ENCODE peak calls at places on chromosomes 4 and X, in ten cellular contexts. S, O, D, E, C, I, Z, G, A and U are unnamed samples.
A peak's percentile ranks its signal among the peaks of the same experiment; 100 is the strongest.

GRCh38 chr4:3769642-3770184 is 3.5 kb downstream of the ADRA2C start:
- DNase-seq in I (no peak), A (no peak), O (no peak), D (no peak), S (no peak), C (peak; percentile 32), E (no peak), Z (no peak), G (no peak), U (no peak)

GRCh38 chr4:128565565-128566186 is 243.8 kb upstream of the JADE1 start:
- DNase-seq in Z (peak; percentile 69), G (no peak), D (peak; percentile 46), I (peak; percentile 30), O (peak; percentile 49), C (peak; percentile 70), S (peak; percentile 52), A (peak; percentile 46), E (no peak), U (peak; percentile 69)

GRCh38 chr4:84031401-84031800 is 467.7 kb downstream of the NKX6-1 start:
- DNase-seq in C (no peak), S (no peak), E (no peak), O (no peak), A (no peak), Z (no peak), D (no peak), I (no peak), G (no peak), U (no peak)

GRCh38 chr4:163610642-163611041 is 116.2 kb downstream of the TMA16 start:
- DNase-seq in C (no peak), G (no peak), S (no peak), E (no peak), I (no peak), D (no peak), Z (no peak), O (no peak), A (no peak), U (no peak)

GRCh38 chrX:40072246-40072645 is 25.5 kb downstream of the BCOR start:
- DNase-seq in G (no peak), D (no peak), S (no peak), E (no peak), C (no peak), A (no peak), O (no peak), Z (no peak), I (no peak), U (no peak)

GRCh38 chr4:80240976-80241375 is 25.5 kb upstream of the FGF5 start:
- DNase-seq in C (no peak), G (peak; percentile 48), Z (no peak), S (no peak), A (no peak), D (no peak), E (no peak), O (no peak), I (no peak), U (no peak)

GRCh38 chr4:102037566-102037965 is 247.0 kb downstream of the BANK1 start:
- DNase-seq in Z (no peak), D (no peak), E (no peak), G (no peak), I (no peak), A (no peak), S (no peak), C (no peak), O (no peak), U (no peak)

GRCh38 chr4:130187587-130187986 is 1091.6 kb downstream of the C4orf33 start:
- DNase-seq in D (no peak), O (no peak), E (no peak), G (no peak), A (no peak), C (no peak), Z (no peak), I (no peak), S (no peak), U (no peak)

GRCh38 chr4:182494103-182494502 is 250.9 kb downstream of the TENM3 start:
- DNase-seq in A (no peak), O (no peak), G (no peak), I (no peak), D (no peak), C (no peak), S (no peak), E (no peak), Z (no peak), U (no peak)

GRCh38 chrX:13001097-13001496 is 26.2 kb downstream of the TMSB4X start:
- DNase-seq in S (no peak), E (no peak), A (peak; percentile 92), Z (no peak), I (no peak), G (no peak), D (no peak), C (no peak), O (no peak), U (no peak)

GRCh38 chrX:138708268-138708667 is 3.2 kb downstream of the FGF13 start:
- DNase-seq in A (no peak), O (no peak), Z (no peak), S (no peak), G (no peak), C (no peak), D (no peak), I (no peak), E (no peak), U (peak; percentile 58)

GRCh38 chr4:66575024-66575696 is 904.9 kb upstream of the EPHA5 start:
- DNase-seq in G (peak; percentile 62), Z (peak; percentile 95), A (peak; percentile 98), I (peak; percentile 29), E (no peak), S (no peak), C (no peak), O (no peak), D (no peak), U (no peak)

GRCh38 chrX:108439434-108439883 is at the start of gene COL4A5:
- DNase-seq in Z (peak; percentile 95), C (no peak), O (peak; percentile 62), G (peak; percentile 80), E (peak; percentile 26), S (no peak), I (peak; percentile 31), D (peak; percentile 80), A (peak; percentile 90), U (peak; percentile 92)

GRCh38 chr4:183391204-183391603 is 53.2 kb upstream of the CDKN2AIP start:
- DNase-seq in A (no peak), S (no peak), O (no peak), D (no peak), C (no peak), E (no peak), I (no peak), G (no peak), Z (no peak), U (no peak)

GRCh38 chr4:2138846-2139500 is 79.8 kb downstream of the NAT8L start:
- DNase-seq in Z (no peak), S (no peak), D (no peak), C (no peak), A (no peak), E (no peak), I (no peak), G (no peak), O (no peak), U (no peak)

GRCh38 chr4:17098401-17098800 is 200.0 kb upstream of the LDB2 start:
- DNase-seq in O (no peak), Z (no peak), G (no peak), S (no peak), E (no peak), I (no peak), C (no peak), A (no peak), D (no peak), U (no peak)
- H3K4me1 ChIP-seq in O (no peaks in the 10 kb centered on the region), Z (no peaks in the 10 kb centered on the region), G (peaks cover 6% of the 10 kb centered on the region), S (no peaks in the 10 kb centered on the region), E (no peaks in the 10 kb centered on the region), I (no peaks in the 10 kb centered on the region), C (peaks cover 9% of the 10 kb centered on the region), A (no peaks in the 10 kb centered on the region), D (no peaks in the 10 kb centered on the region), U (peaks cover 10% of the 10 kb centered on the region)

DNA sequence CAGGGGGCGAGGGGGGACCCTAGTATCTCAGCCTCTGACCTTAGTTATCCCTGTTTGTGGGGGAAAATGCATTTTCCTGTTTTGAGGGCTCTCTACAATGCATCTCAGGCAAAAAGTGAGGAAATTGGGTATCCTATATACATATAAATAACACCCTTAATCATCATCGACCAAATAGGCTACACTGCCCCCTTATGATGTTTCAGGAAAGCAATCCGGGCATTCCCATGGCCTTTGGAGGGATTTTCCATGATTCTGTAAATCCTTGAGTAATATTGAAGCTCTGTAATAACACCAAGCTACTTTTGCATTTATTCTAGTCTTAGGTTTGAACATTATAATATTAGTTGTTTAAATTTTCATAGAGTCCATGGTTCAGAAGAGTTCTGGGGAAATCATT is 91.6 kb upstream of the SCOC start:
- DNase-seq in A (no peak), S (no peak), G (peak; percentile 22), Z (no peak), O (no peak), E (no peak), C (no peak), I (no peak), D (no peak), U (peak; percentile 30)
- TF ChIP-seq CTCF in A (peak; percentile 22), S (no peak), G (peak; percentile 27), Z (no peak), O (no peak), E (no peak), C (no peak), I (no peak), D (no peak), U (peak; percentile 19)

GRCh38 chr4:9938933-9939332 is 82.4 kb downstream of the SLC2A9 start:
- DNase-seq in A (no peak), D (no peak), Z (no peak), O (no peak), C (no peak), S (no peak), E (no peak), I (no peak), G (no peak), U (no peak)

GRCh38 chr4:9933184-9933583 is 88.1 kb downstream of the SLC2A9 start:
- DNase-seq in Z (no peak), G (no peak), A (no peak), E (no peak), D (no peak), C (no peak), O (no peak), I (no peak), S (no peak), U (no peak)

GRCh38 chr4:9932771-9933170 is 88.5 kb downstream of the SLC2A9 start:
- DNase-seq in O (no peak), I (no peak), Z (no peak), D (no peak), A (no peak), S (no peak), E (no peak), C (no peak), G (no peak), U (peak; percentile 28)

GRCh38 chr4:9937078-9937477 is 84.2 kb downstream of the SLC2A9 start:
- DNase-seq in G (no peak), A (no peak), O (no peak), D (no peak), E (no peak), C (no peak), Z (no peak), I (no peak), S (no peak), U (no peak)

GRCh38 chr4:9936128-9936644 is 85.1 kb downstream of the SLC2A9 start:
- DNase-seq in S (no peak), D (no peak), Z (no peak), G (no peak), O (no peak), E (no peak), I (no peak), C (no peak), A (no peak), U (no peak)
- H3K4me3 ChIP-seq in S (no peak overlapping the region), D (no peak overlapping the region), Z (no peak overlapping the region), G (no peak overlapping the region), O (no peak overlapping the region), E (no peak overlapping the region), I (no peak overlapping the region), C (no peak overlapping the region), A (no peak overlapping the region), U (no peak overlapping the region)

GRCh38 chr4:111274486-111274885 is 651.6 kb upstream of the PITX2 start:
- DNase-seq in D (no peak), I (no peak), O (no peak), E (no peak), S (no peak), A (no peak), Z (no peak), G (no peak), C (no peak), U (no peak)
- H3K4me1 ChIP-seq in D (no peaks in the 10 kb centered on the region), I (no peaks in the 10 kb centered on the region), O (no peaks in the 10 kb centered on the region), E (no peaks in the 10 kb centered on the region), S (no peaks in the 10 kb centered on the region), A (no peaks in the 10 kb centered on the region), Z (no peaks in the 10 kb centered on the region), G (no peaks in the 10 kb centered on the region), C (no peaks in the 10 kb centered on the region), U (no peaks in the 10 kb centered on the region)